ENCODE peak calls at places on chromosome 19, in seven cellular contexts. E, R, S, X, F, L and I are unnamed samples.

GRCh38 chr19:46866407-46867132 is 5.8 kb downstream of the ARHGAP35 start:
- DNase-seq in E (no peak), R (no peak), S (no peak), F (no peak), X (peak), L (no peak), I (no peak)

GRCh38 chr19:33376423-33376822 is 2.9 kb downstream of the CEBPG start:
- DNase-seq in L (no peak), X (no peak), F (peak), S (no peak), E (peak), R (no peak), I (peak)

GRCh38 chr19:8334458-8335342 is 8.4 kb downstream of the KANK3 start:
- DNase-seq in L (peak), F (peak), E (peak), X (peak), S (peak), R (peak), I (peak)

GRCh38 chr19:57327993-57328392 is 7.7 kb downstream of the ZNF543 start:
- DNase-seq in F (no peak), R (no peak), L (no peak), E (no peak), S (no peak), X (no peak), I (no peak)

GRCh38 chr19:49331616-49332055 is 3.6 kb upstream of the CD37 start:
- DNase-seq in E (peak), F (no peak), S (peak), X (peak), R (no peak), L (no peak), I (peak)

GRCh38 chr19:48629599-48630288 is 7.4 kb downstream of the DBP start:
- DNase-seq in E (peak), R (peak), F (peak), X (peak), S (peak), L (peak), I (no peak)

GRCh38 chr19:12346896-12347295 is 13.5 kb upstream of the ZNF563 start:
- DNase-seq in L (no peak), X (no peak), F (no peak), S (no peak), E (no peak), R (no peak), I (no peak)

GRCh38 chr19:17618281-17618903 is 62.9 kb downstream of the COLGALT1 start:
- DNase-seq in X (no peak), F (no peak), L (no peak), E (no peak), R (no peak), S (no peak), I (no peak)

DNA sequence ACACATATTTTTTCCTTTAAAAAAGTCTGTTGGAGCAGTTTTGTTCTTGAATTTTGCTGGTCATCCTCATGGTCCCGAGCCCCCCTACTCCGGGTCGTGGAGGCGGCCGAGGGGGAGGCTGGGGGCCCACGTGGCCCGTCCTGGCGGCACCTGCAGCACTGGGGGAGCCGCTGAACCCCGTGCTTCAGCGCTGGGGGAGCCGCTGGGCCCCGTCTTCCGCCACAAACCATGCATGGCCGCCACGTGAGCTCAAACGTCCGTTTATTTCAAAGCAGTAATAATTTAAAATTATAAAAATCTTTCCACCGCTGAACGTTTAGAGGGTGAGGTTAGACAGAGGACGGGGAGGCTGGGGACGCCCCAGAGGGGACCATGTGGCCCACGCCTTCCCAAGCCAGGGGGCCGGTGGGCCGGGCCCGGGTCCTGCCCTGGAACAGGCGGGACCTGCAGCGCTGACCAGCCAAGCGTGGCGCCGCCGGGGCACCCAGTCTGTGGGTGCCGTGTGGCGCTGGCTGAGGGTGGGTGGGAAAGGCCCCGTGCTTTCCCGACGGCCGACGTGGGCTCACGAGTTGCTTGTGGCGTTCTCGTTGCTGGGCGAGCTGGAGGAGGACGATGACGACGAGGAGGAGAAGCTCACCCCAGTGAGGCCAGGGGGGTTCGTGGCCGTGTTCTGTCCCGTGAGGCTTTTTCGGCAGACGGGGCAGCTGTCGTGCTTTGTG is 8.0 kb downstream of the FGF22 start:
- DNase-seq in E (no peak), F (no peak), R (no peak), L (no peak), X (no peak), S (no peak), I (no peak)
- H4K8ac ChIP-seq in E (no peak), F (no peak), R (no peak), L (no peak), X (no peak), S (no peak), I (no peak)

GRCh38 chr19:35692010-35692409 is 12.3 kb upstream of the ZBTB32 start:
- DNase-seq in L (no peak), R (no peak), X (no peak), F (no peak), S (no peak), E (no peak), I (no peak)

GRCh38 chr19:35693422-35693821 is 10.9 kb upstream of the ZBTB32 start:
- DNase-seq in L (no peak), E (no peak), R (no peak), S (no peak), F (no peak), X (no peak), I (no peak)

GRCh38 chr19:35693835-35694599 is 10.3 kb upstream of the ZBTB32 start:
- DNase-seq in L (peak), F (peak), R (peak), S (peak), E (peak), X (peak), I (peak)

GRCh38 chr19:35696835-35697234 is 7.5 kb upstream of the ZBTB32 start:
- DNase-seq in R (no peak), E (no peak), X (no peak), S (no peak), L (no peak), F (no peak), I (no peak)

GRCh38 chr19:35695895-35696422 is 8.4 kb upstream of the ZBTB32 start:
- DNase-seq in S (no peak), E (no peak), R (no peak), L (no peak), F (no peak), X (no peak), I (no peak)
- H4K8ac ChIP-seq in S (no peak), E (no peak), R (no peak), L (no peak), F (no peak), X (no peak), I (no peak)

DNA sequence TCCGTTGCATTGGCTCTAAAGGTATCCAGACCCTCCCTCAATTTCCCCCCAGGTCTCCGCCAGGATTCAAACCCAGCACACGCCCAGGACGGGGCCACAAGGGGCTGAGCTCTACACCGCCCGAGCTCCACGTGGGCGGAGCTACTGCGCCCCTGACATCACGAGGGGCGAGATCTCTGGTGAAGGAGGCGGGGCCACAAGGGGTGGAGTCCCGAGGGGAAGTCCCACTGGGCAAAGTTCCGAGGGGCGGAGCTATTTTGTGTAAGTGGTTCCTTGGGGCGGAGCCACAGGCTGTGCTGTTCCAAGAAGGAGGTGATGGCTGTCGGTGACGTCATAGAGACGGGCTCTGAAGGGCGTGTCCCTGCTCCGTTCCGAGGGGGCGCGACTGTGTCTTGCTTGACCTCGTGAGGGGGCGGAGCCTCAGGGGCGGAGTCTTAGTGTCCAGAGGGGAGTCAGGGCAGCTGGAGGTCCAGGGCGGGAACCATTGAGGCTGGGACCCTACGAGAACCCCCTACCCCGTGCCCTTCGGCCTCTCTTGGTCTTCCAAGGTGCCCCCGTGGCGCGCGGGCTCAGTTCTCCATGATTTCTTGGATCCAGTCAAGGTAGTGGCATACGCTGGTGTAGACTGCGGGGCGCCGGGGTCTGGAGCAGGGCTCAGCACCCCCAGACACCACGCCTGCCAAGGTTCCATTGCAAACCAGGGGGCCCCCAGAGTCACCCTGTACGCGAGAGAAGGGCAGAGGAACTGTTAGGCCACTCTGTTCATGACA is 1.3 kb upstream of the KLK8 start:
- DNase-seq in F (no peak), S (peak), X (peak), L (peak), E (no peak), R (peak), I (no peak)
- H4K8ac ChIP-seq in F (no peak), S (no peak), X (no peak), L (peak), E (no peak), R (no peak), I (no peak)

DNA sequence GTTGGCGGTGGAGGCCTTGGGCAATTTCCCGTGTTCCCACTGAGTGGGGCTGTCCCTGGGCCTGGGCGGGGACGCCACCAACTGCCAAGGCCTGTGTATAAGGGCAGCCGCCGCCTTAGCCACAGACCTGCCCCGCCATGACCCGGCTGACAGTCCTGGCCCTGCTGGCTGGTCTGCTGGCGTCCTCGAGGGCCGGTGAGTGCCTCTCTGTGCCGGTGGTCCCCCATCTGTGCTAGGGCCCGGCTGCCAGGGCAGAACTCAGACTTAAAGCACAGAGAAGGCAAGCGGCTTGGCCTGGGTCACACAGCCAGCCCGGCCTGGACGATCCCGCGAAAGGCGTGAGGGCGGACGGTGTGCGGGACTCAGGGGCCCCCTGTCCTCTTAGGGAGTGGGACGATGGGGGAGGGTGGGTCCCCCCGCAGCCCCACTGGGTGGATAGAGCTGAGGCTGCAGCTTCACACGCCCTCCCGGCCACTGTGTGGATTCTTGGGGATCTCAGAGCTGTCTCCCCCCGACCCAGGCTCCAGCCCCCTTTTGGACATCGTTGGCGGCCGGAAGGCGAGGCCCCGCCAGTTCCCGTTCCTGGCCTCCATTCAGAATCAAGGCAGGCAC is at the start of gene AZU1:
- DNase-seq in R (no peak), L (no peak), S (peak), E (no peak), F (no peak), X (no peak), I (no peak)
- H4K8ac ChIP-seq in R (no peak), L (no peak), S (no peak), E (no peak), F (no peak), X (no peak), I (no peak)

DNA sequence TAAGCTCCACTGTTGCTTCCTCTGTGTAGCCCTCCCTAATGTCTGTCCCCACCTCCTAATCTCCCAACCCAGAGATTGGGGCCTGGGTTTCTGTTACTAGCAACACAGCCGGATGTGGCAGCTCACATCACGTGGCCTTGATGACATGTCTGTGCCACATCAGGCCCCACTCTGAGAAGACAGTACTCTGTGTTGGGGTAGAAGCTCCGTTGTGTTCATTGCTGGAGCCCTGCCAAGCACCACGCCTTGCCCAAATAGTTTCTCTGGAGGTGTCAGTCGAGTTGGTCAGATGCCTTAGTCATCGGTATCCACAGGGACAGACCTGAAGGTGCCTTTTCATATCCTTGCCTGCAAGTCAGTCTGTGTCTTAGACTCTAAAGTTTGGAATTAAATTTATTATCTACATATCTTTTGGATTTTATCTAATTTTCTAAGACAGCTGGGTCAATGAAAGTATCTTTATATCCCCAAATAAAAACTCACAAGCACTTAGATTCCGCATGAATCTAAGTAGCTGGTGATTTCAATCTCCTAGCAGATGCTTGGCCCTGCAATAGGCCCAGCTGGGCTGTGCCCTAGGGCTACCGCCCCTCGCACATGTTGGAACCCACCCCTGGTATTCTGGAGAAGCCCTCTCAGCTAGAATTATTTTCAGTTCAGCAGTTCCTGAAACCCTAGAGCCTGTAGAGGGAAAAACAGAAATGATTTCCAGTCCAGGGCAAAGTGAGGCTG is 204.0 kb upstream of the TSHZ3 start:
- DNase-seq in S (no peak), E (no peak), F (no peak), R (no peak), L (no peak), X (no peak), I (no peak)
- H4K8ac ChIP-seq in S (no peak), E (no peak), F (no peak), R (no peak), L (no peak), X (no peak), I (no peak)

GRCh38 chr19:18644144-18645034 is 7.6 kb downstream of the KLHL26 start:
- DNase-seq in R (no peak), X (peak), F (no peak), E (no peak), L (no peak), S (no peak), I (no peak)
- H4K8ac ChIP-seq in R (no peak), X (no peak), F (no peak), E (peak), L (no peak), S (no peak), I (no peak)

DNA sequence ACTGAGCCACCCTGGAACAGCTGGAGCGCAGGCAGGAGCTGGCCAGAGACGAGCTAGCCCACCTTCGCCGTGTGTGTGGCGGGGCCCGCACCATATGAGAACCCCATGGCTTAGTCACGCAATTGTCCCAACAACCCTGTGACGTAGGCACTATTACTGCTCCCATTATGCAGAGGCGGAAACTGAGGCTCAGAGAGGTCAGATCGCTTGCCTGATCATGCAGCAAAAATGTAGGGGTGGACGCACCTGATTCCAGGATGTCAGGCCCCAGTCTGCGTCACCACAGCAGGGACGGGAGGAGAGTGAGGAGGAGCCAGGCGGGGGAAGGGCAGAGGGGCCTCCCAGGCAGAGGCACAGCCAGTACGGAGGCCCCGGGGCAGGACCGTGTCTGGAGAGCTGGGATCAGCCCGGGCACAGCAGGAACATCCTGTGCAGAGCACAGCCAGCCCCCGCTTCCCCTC is 16.8 kb downstream of the PIP5K1C start:
- DNase-seq in S (peak), F (peak), E (peak), X (peak), L (no peak), R (no peak), I (no peak)
- H4K8ac ChIP-seq in S (no peak), F (peak), E (peak), X (no peak), L (peak), R (peak), I (no peak)